ENCODE peak calls at places on chromosomes 5 and 9, in four cellular contexts. I, L, T and O are unnamed samples.

GRCh38 chr5:14443665-14444064 is 137.9 kb upstream of the OTULINL start:
- DNase-seq in T (no peak), I (no peak), L (no peak), O (no peak)

GRCh38 chr5:132776077-132776931 is 735 bp downstream of the SEPTIN8 start:
- DNase-seq in L (peak; percentile 70), I (no peak), T (no peak), O (no peak)

GRCh38 chr5:65482280-65482726 is 583 bp upstream of the ADAMTS6 start:
- DNase-seq in L (peak; percentile 64), I (no peak), T (peak; percentile 62), O (no peak)

GRCh38 chr9:32978051-32978450 is 23.4 kb downstream of the APTX start:
- DNase-seq in L (no peak), I (no peak), T (no peak), O (no peak)

GRCh38 chr9:124818431-124819281 is 34.6 kb upstream of the WDR38 start:
- DNase-seq in I (no peak), L (peak; percentile 54), T (peak; percentile 87), O (no peak)

GRCh38 chr9:128913995-128914772 is 6.6 kb upstream of the PHYHD1 start:
- DNase-seq in L (no peak), T (no peak), I (no peak), O (no peak)

GRCh38 chr9:135136481-135136880 is 49.0 kb downstream of the OLFM1 start:
- DNase-seq in L (no peak), I (peak; percentile 78), T (no peak), O (no peak)

GRCh38 chr9:98097836-98098235 is 21.2 kb downstream of the TRIM14 start:
- DNase-seq in T (peak; percentile 51), L (peak; percentile 47), I (no peak), O (no peak)

GRCh38 chr9:87836951-87837715 is 45.5 kb upstream of the SPATA31E1 start:
- DNase-seq in I (no peak), T (no peak), L (peak; percentile 42), O (no peak)

GRCh38 chr5:72955143-72955767 is 586 bp upstream of the FCHO2 start:
- DNase-seq in L (no peak), T (no peak), I (no peak), O (no peak)

GRCh38 chr9:76453785-76454184 is 5.2 kb upstream of the GCNT1 start:
- DNase-seq in L (no peak), T (peak; percentile 26), I (no peak), O (no peak)

GRCh38 chr9:108919517-108919916 is 14.4 kb downstream of the ELP1 start:
- DNase-seq in L (no peak), T (no peak), I (no peak), O (no peak)

GRCh38 chr5:54062958-54063357 is 247.4 kb downstream of the ARL15 start:
- DNase-seq in L (peak; percentile 76), I (no peak), T (peak; percentile 86), O (no peak)

GRCh38 chr5:16018970-16019369 is 160.6 kb downstream of the MARCHF11 start:
- DNase-seq in T (no peak), I (no peak), L (no peak), O (no peak)

GRCh38 chr5:60334281-60334713 is 365.7 kb downstream of the DEPDC1B start:
- DNase-seq in T (peak; percentile 70), L (peak; percentile 43), I (no peak), O (no peak)

GRCh38 chr9:33458444-33458843 is 11.1 kb upstream of the AQP3 start:
- DNase-seq in T (peak; percentile 91), I (no peak), L (peak; percentile 45), O (no peak)

GRCh38 chr9:92242115-92242778 is 51.2 kb downstream of the IARS1 start:
- DNase-seq in I (no peak), T (no peak), L (peak; percentile 67), O (no peak)

GRCh38 chr9:112194969-112195431 is 19.9 kb upstream of the SUSD1 start:
- DNase-seq in T (no peak), L (no peak), I (no peak), O (no peak)

GRCh38 chr5:98880151-98880550 is 48.7 kb downstream of the CHD1 start:
- DNase-seq in T (peak; percentile 25), L (peak; percentile 39), I (no peak), O (no peak)

GRCh38 chr5:111563041-111563822 is 50.9 kb upstream of the STARD4 start:
- DNase-seq in L (peak; percentile 50), T (no peak), I (no peak), O (no peak)

GRCh38 chr5:74232281-74232680 is 408.2 kb downstream of the ENC1 start:
- DNase-seq in I (no peak), L (peak; percentile 80), T (peak; percentile 98), O (no peak)

GRCh38 chr5:168592014-168592368 is 12.8 kb upstream of the PANK3 start:
- DNase-seq in T (no peak), I (no peak), L (peak; percentile 84), O (no peak)

GRCh38 chr5:149389552-149390495 is 10.7 kb upstream of the IL17B start:
- DNase-seq in I (no peak), T (no peak), L (no peak), O (no peak)

GRCh38 chr9:109815366-109815947 is 35.5 kb downstream of the PALM2AKAP2 start:
- DNase-seq in T (peak; percentile 34), I (no peak), L (peak; percentile 54), O (no peak)

GRCh38 chr9:120299785-120300184 is 280.2 kb downstream of the CDK5RAP2 start:
- DNase-seq in L (no peak), T (no peak), I (no peak), O (no peak)

GRCh38 chr9:17134843-17135577 is at the start of gene CNTLN:
- DNase-seq in L (peak; percentile 95), I (peak; percentile 75), T (peak; percentile 69), O (peak; percentile 70)

GRCh38 chr5:178450121-178450631 is 140.0 kb downstream of the COL23A1 start:
- DNase-seq in I (no peak), L (no peak), T (no peak), O (no peak)

GRCh38 chr5:177511796-177512675 is 2.4 kb upstream of the DOK3 start:
- DNase-seq in I (no peak), T (no peak), L (no peak), O (no peak)

GRCh38 chr5:114412509-114413171 is 50.8 kb downstream of the KCNN2 start:
- DNase-seq in I (no peak), L (peak; percentile 32), T (peak; percentile 85), O (no peak)

GRCh38 chr9:93009337-93010015 is 49.0 kb upstream of the SUSD3 start:
- DNase-seq in L (peak; percentile 32), I (no peak), T (no peak), O (no peak)

GRCh38 chr9:121199921-121200320 is 1.7 kb downstream of the RAB14 start:
- DNase-seq in I (no peak), L (no peak), T (no peak), O (no peak)

GRCh38 chr5:179801304-179802206 is 5.1 kb downstream of the MGAT4B start:
- DNase-seq in L (peak; percentile 64), T (peak; percentile 26), I (peak; percentile 52), O (no peak)

GRCh38 chr5:133277744-133278143 is 225.9 kb downstream of the HSPA4 start:
- DNase-seq in T (no peak), L (no peak), I (no peak), O (no peak)

GRCh38 chr9:98897745-98898144 is 46.0 kb upstream of the COL15A1 start:
- DNase-seq in L (no peak), T (peak; percentile 11), I (no peak), O (no peak)

GRCh38 chr5:143134900-143135299 is 268.6 kb downstream of the NR3C1 start:
- DNase-seq in T (no peak), L (no peak), I (no peak), O (no peak)

GRCh38 chr5:150412319-150413175 is at the start of gene CD74:
- DNase-seq in L (peak; percentile 91), I (no peak), T (peak; percentile 37), O (no peak)